ENCODE peak calls at places on chromosomes 13 and 19, in five cellular contexts. G, I, T, O and K are unnamed samples.

GRCh38 chr13:110421696-110422395 is 114.8 kb downstream of the COL4A2 start:
- DNase-seq in T (no peak), I (no peak), O (no peak), G (no peak), K (no peak)

GRCh38 chr19:32924200-32924599 is 47.6 kb downstream of the CEP89 start:
- DNase-seq in T (no peak), I (no peak), O (no peak), G (no peak), K (no peak)

GRCh38 chr19:16541526-16542044 is 652 bp downstream of the CHERP start:
- DNase-seq in O (no peak), T (no peak), I (no peak), G (no peak), K (no peak)

GRCh38 chr19:19550454-19550842 is 12.4 kb downstream of the CILP2 start:
- DNase-seq in O (no peak), I (no peak), T (no peak), G (no peak), K (no peak)

GRCh38 chr13:103195762-103196161 is 129.5 kb upstream of the SLC10A2 start:
- DNase-seq in I (no peak), O (no peak), T (no peak), G (no peak), K (no peak)

GRCh38 chr13:34349091-34349722 is 531.3 kb downstream of the RFC3 start:
- DNase-seq in T (no peak), I (no peak), G (no peak), O (no peak), K (no peak)

GRCh38 chr19:29429581-29429980 is 96.2 kb upstream of the VSTM2B start:
- DNase-seq in I (no peak), T (no peak), O (no peak), G (no peak), K (no peak)

GRCh38 chr19:3125900-3126524 is 9.8 kb upstream of the GNA15 start:
- DNase-seq in I (peak; percentile 66), T (peak; percentile 71), O (peak; percentile 79), G (peak; percentile 51), K (peak; percentile 51)

GRCh38 chr13:51125495-51126226 is 14.6 kb upstream of the C13orf42 start:
- DNase-seq in O (peak; percentile 53), T (peak; percentile 12), I (peak; percentile 60), G (no peak), K (no peak)